ENCODE peak calls at places on chromosomes 16 and 17, in nine cellular contexts. W is IMR-90, D is adrenal gland, H is A549, N is esophagus squamous epithelium, Z is heart left ventricle, B is endothelial cell of umbilical vein, O is ovary, T is body of pancreas. P is an unnamed sample.

GRCh38 chr16:19583665-19584300 is 28.3 kb downstream of the VPS35L start:
- DNase-seq in H (peak; percentile 30), B (peak; percentile 60), O (no peak), Z (no peak), D (peak; percentile 16), N (no peak), T (peak; percentile 62), W (peak; percentile 55), P (no peak)

GRCh38 chr17:10224592-10225195 is 26.3 kb upstream of the GAS7 start:
- DNase-seq in N (no peak), H (no peak), D (no peak), W (no peak), B (no peak), O (no peak), T (no peak), Z (no peak), P (no peak)

GRCh38 chr17:43572368-43572980 is 26.3 kb upstream of the ETV4 start:
- DNase-seq in B (no peak), T (no peak), N (no peak), W (peak; percentile 19), H (no peak), O (no peak), D (no peak), Z (no peak), P (no peak)

GRCh38 chr17:35846055-35846809 is 22.5 kb downstream of the HEATR9 start:
- DNase-seq in D (no peak), B (no peak), O (no peak), T (no peak), W (peak; percentile 6), N (no peak), H (no peak), Z (no peak), P (no peak)

GRCh38 chr17:17849147-17849820 is 12.5 kb upstream of the SREBF1 start:
- DNase-seq in Z (peak; percentile 77), W (no peak), O (peak; percentile 70), N (no peak), T (peak; percentile 54), B (no peak), H (no peak), D (peak; percentile 90), P (peak; percentile 77)

GRCh38 chr17:48547839-48548686 is 3.2 kb upstream of the HOXB2 start:
- DNase-seq in H (no peak), T (no peak), B (peak; percentile 73), W (peak; percentile 88), O (no peak), D (no peak), Z (no peak), N (no peak), P (no peak)

GRCh38 chr17:29760279-29760721 is 137.6 kb upstream of the CORO6 start:
- DNase-seq in Z (no peak), B (peak; percentile 57), N (no peak), W (peak; percentile 39), O (no peak), H (peak; percentile 14), T (no peak), D (no peak), P (no peak)

GRCh38 chr17:72008236-72008874 is 112.5 kb upstream of the SOX9 start:
- DNase-seq in Z (no peak), N (no peak), O (no peak), W (peak; percentile 55), D (no peak), B (no peak), H (no peak), T (no peak), P (no peak)

GRCh38 chr16:14564323-14564722 is 65.7 kb downstream of the PARN start:
- DNase-seq in B (peak; percentile 17), H (no peak), Z (no peak), D (peak; percentile 11), N (no peak), O (no peak), T (peak; percentile 82), W (no peak), P (no peak)

GRCh38 chr16:28157768-28158535 is 53.8 kb downstream of the XPO6 start:
- DNase-seq in T (no peak), Z (no peak), O (no peak), H (no peak), W (peak; percentile 59), N (no peak), D (no peak), B (no peak), P (no peak)

GRCh38 chr16:85924675-85925074 is 25.7 kb downstream of the IRF8 start:
- DNase-seq in N (no peak), O (no peak), D (no peak), H (no peak), T (no peak), Z (no peak), B (no peak), W (no peak), P (no peak)

GRCh38 chr17:83050651-83051422 is 28.6 kb upstream of the METRNL start:
- DNase-seq in H (no peak), Z (peak; percentile 62), O (peak; percentile 30), T (peak; percentile 66), W (no peak), N (no peak), B (no peak), D (no peak), P (no peak)

GRCh38 chr16:23949630-23950290 is 114.0 kb downstream of the PRKCB start:
- DNase-seq in O (no peak), H (no peak), Z (peak; percentile 74), D (no peak), W (no peak), T (peak; percentile 18), N (no peak), B (no peak), P (no peak)

GRCh38 chr16:49598386-49599170 is 225.0 kb downstream of the C16orf78 start:
- DNase-seq in D (no peak), W (no peak), Z (no peak), T (no peak), B (no peak), N (no peak), O (peak; percentile 6), H (no peak), P (peak; percentile 57)

GRCh38 chr17:82444941-82445521 is 5.5 kb downstream of the CYBC1 start:
- DNase-seq in B (no peak), T (peak; percentile 46), H (no peak), W (no peak), O (no peak), N (no peak), Z (no peak), D (no peak), P (peak; percentile 92)

GRCh38 chr16:68722119-68723024 is 14.7 kb upstream of the CDH1 start:
- DNase-seq in T (no peak), D (no peak), W (no peak), H (no peak), Z (no peak), B (no peak), O (no peak), N (no peak), P (no peak)

GRCh38 chr16:79845734-79846135 is 245.2 kb upstream of the MAF start:
- DNase-seq in N (no peak), D (no peak), T (no peak), O (no peak), Z (no peak), B (no peak), W (no peak), H (no peak), P (no peak)

DNA sequence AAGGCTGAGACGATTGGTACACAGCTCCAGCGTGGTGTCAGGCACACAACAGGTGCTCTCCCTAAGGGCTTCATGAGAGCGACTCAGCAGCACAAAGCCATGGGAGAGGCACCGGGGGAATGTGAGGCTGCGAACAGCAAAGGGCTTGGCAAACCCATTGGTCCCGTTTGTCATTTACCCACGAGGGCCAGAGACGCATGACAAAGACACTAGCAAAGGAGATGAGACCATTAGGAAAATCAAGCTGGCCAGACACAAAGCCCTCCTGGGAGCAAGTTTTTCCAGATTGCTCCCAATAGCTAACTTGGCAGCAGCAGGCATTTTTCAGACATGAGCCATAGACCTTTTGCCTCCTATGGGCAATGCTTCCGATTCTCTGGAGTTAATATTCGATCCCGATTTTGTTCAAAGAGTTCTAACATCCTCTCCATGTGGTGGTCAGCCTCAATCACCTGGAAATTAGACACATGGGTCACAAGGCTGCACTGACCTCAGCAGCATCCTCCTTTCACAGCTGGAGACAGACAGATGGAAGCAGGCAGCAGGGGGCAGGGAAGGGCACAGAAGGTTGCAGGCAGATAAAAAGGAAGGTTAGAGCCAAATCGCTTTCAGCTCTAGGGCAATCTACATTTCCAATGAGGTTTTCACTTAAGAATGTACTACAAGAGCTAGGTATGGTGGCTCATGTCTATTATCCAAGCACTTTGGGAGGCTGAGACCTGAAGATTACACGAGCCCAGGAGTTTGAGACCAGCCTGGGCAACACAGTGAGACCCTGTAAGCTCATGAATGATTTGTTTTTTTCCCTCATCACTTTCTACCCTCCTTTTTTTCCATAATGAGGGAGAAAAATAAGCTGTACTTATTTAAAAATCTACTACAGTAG is 38.1 kb downstream of the TK2 start:
- DNase-seq in T (peak; percentile 58), W (peak; percentile 72), N (no peak), O (peak; percentile 51), H (peak; percentile 64), B (peak; percentile 70), D (peak; percentile 73), Z (no peak), P (peak; percentile 88)
- TF ChIP-seq CTCF in T (no peak), W (no peak), N (no peak), O (no peak), H (no peak), B (no peak), D (no peak), Z (peak; percentile 5), P (no peak)

GRCh38 chr17:40358323-40359038 is 6.1 kb downstream of the GJD3 start:
- DNase-seq in Z (peak; percentile 93), D (peak; percentile 86), B (peak; percentile 84), H (peak; percentile 96), N (no peak), W (peak; percentile 80), T (peak; percentile 96), O (peak; percentile 83), P (peak; percentile 86)
- H3K4me3 ChIP-seq in Z (no peak overlapping the region), D (no peak overlapping the region), B (no peak overlapping the region), H (peak overlapping the region; percentile 20), N (no peak overlapping the region), W (no peak overlapping the region), T (no peak overlapping the region), O (no peak overlapping the region), P (no peak overlapping the region)

DNA sequence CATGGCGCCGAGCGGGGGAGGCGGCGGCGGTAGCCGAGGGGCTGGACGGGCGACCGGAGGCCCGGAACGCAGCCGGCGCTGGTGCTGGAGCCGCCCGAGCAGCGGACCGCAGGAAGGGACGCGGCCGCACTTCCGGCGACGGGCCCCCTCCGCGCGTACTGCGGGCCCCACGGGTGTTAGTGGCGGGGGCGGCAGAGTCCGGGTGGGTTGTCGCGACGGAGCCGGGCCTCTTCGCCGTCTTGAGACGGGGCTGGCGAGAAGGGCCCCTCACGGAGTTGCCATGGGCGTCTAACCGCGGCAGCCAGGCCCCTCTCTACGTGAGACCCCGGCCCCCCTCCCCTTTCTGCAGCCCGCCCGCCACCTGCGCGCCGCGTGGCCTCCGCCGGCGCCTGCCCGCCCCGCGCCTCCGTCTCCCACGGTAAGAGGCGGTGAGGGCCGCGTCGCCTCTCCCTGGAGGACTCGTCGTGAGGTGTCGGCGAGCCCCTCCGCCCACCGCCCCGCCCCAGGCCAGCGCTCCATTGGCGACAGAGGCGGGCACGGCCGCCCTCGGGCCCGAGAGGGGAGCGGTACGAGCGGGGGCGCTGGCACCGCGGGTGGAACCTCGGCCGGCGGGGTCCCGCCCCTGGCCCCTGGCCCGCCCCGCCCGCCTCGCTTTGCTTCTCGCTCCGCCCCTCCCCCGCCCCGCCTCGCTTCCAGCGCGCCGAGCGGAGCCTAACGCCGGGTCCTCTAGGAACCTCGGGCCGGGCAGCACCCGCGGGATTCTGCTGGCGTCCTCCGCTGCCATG is at the start of the genes VPS9D1 and ZNF276:
- DNase-seq in B (peak; percentile 79), H (peak; percentile 66), D (peak; percentile 88), O (peak; percentile 76), T (peak; percentile 88), N (no peak), W (peak; percentile 69), Z (peak; percentile 93), P (peak; percentile 94)
- TF ChIP-seq POLR2A in B (peak; percentile 80), H (peak; percentile 58), D (peak; percentile 5), O (no peak), T (peak; percentile 50), N (no peak), W (peak; percentile 67), Z (no peak), P (no peak)

GRCh38 chr16:89132194-89133005 is 38.7 kb downstream of the ACSF3 start:
- DNase-seq in H (no peak), O (no peak), Z (peak; percentile 41), T (no peak), N (no peak), B (no peak), D (no peak), W (no peak), P (no peak)
- TF ChIP-seq CTCF in H (no peak), O (no peak), Z (no peak), T (no peak), N (no peak), B (no peak), D (no peak), W (no peak), P (no peak)